ENCODE peak calls at places on chromosomes 2 and 18, in six cellular contexts. R is esophagus squamous epithelium; Y is GM23338; S is astrocyte of the spinal cord; T is cardiac fibroblast; D is CD8-positive, alpha-beta T cell. F is an unnamed sample.

GRCh38 chr2:218679119-218679518 is 7.2 kb downstream of the STK36 start:
- DNase-seq in D (no peak), S (no peak), T (peak), R (no peak), Y (no peak), F (no peak)

GRCh38 chr2:20622296-20622686 is 28.6 kb downstream of the HS1BP3 start:
- DNase-seq in S (no peak), D (no peak), T (no peak), Y (no peak), R (no peak), F (no peak)

GRCh38 chr2:55163258-55163657 is 68.8 kb downstream of the CLHC1 start:
- DNase-seq in S (peak), Y (no peak), R (no peak), D (no peak), T (peak), F (peak)

GRCh38 chr18:7872569-7872968 is 305.5 kb downstream of the PTPRM start:
- DNase-seq in T (peak), D (no peak), S (peak), R (no peak), Y (no peak), F (peak)

GRCh38 chr2:151315381-151315903 is 26.0 kb upstream of the NMI start:
- DNase-seq in Y (no peak), R (no peak), S (peak), T (peak), D (no peak), F (peak)

GRCh38 chr2:16252891-16253290 is 312.5 kb downstream of the MYCN start:
- DNase-seq in R (no peak), Y (no peak), D (no peak), S (no peak), T (no peak), F (no peak)

GRCh38 chr2:237677951-237678481 is 50.6 kb downstream of the LRRFIP1 start:
- DNase-seq in D (no peak), T (peak), R (no peak), S (peak), Y (no peak), F (peak)

GRCh38 chr2:49770919-49771318 is 616.6 kb upstream of the FSHR start:
- DNase-seq in R (no peak), S (peak), T (no peak), Y (peak), D (no peak), F (no peak)

GRCh38 chr2:227280895-227281294 is 44.2 kb upstream of the MFF start:
- DNase-seq in T (peak), Y (no peak), R (no peak), S (peak), D (no peak), F (peak)

GRCh38 chr2:58449286-58450010 is 208.3 kb upstream of the FANCL start:
- DNase-seq in D (no peak), Y (peak), R (no peak), S (no peak), T (no peak), F (no peak)

GRCh38 chr2:130791617-130791939 is 36.2 kb downstream of the AMER3 start:
- DNase-seq in Y (no peak), T (no peak), D (no peak), R (no peak), S (no peak), F (no peak)

GRCh38 chr18:28177828-28178635 is 1.1 kb upstream of the CDH2 start:
- DNase-seq in R (no peak), T (peak), Y (peak), D (no peak), S (peak), F (peak)

GRCh38 chr2:189527812-189528591 is 52.6 kb downstream of the SLC40A1 start:
- DNase-seq in T (no peak), Y (no peak), R (no peak), D (no peak), S (no peak), F (no peak)

GRCh38 chr2:81437474-81438000 is 1133.0 kb upstream of the LRRTM1 start:
- DNase-seq in Y (peak), S (no peak), D (no peak), T (no peak), R (no peak), F (no peak)

GRCh38 chr18:35089382-35089781 is 48.2 kb downstream of the MAPRE2 start:
- DNase-seq in R (no peak), T (peak), D (no peak), Y (no peak), S (no peak), F (no peak)

GRCh38 chr2:138536302-138536701 is 34.7 kb downstream of the SPOPL start:
- DNase-seq in Y (peak), D (no peak), R (no peak), S (peak), T (no peak), F (peak)

GRCh38 chr2:54185105-54185504 is 69.7 kb downstream of the ACYP2 start:
- DNase-seq in Y (no peak), S (no peak), R (no peak), D (no peak), T (no peak), F (no peak)

GRCh38 chr2:216298719-216299118 is 73.6 kb downstream of the MARCHF4 start:
- DNase-seq in R (no peak), Y (no peak), D (no peak), S (peak), T (peak), F (peak)

GRCh38 chr2:75541430-75541829 is 19.3 kb downstream of the EVA1A start:
- DNase-seq in D (no peak), S (no peak), Y (no peak), T (no peak), R (no peak), F (no peak)

GRCh38 chr2:44895061-44895460 is 46.4 kb upstream of the SIX3 start:
- DNase-seq in Y (no peak), D (no peak), R (no peak), T (peak), S (no peak), F (peak)

GRCh38 chr18:26464128-26465011 is 84.0 kb downstream of the KCTD1 start:
- DNase-seq in Y (no peak), R (no peak), T (no peak), D (no peak), S (no peak), F (no peak)

GRCh38 chr2:85353876-85354285 is 447 bp downstream of the RETSAT start:
- DNase-seq in D (no peak), Y (no peak), R (no peak), T (peak), S (peak), F (peak)

GRCh38 chr18:11581286-11581685 is 28.1 kb upstream of the SLC35G4 start:
- DNase-seq in T (no peak), R (no peak), D (no peak), Y (no peak), S (no peak), F (no peak)

GRCh38 chr2:96407919-96408550 is 72.5 kb downstream of the NCAPH start:
- DNase-seq in T (no peak), R (no peak), S (no peak), D (no peak), Y (no peak), F (no peak)

GRCh38 chr2:39673018-39673417 is 7.3 kb downstream of the TMEM178A start:
- DNase-seq in Y (no peak), D (no peak), R (no peak), T (no peak), S (no peak), F (no peak)

GRCh38 chr18:6414118-6414722 is 491 bp downstream of the L3MBTL4 start:
- DNase-seq in S (no peak), T (no peak), Y (peak), D (peak), R (no peak), F (no peak)

GRCh38 chr2:128474962-128475361 is 156.3 kb upstream of the HS6ST1 start:
- DNase-seq in T (no peak), S (no peak), R (no peak), Y (no peak), D (no peak), F (no peak)

GRCh38 chr2:235856151-235856819 is 311.9 kb downstream of the GBX2 start:
- DNase-seq in Y (no peak), S (no peak), D (no peak), R (no peak), T (peak), F (no peak)

GRCh38 chr2:146661494-146662096 is 1183.2 kb upstream of the ACVR2A start:
- DNase-seq in D (no peak), R (no peak), Y (peak), S (peak), T (peak), F (peak)

GRCh38 chr2:161090401-161090800 is 69.8 kb upstream of the TANK start:
- DNase-seq in D (peak), T (peak), Y (no peak), R (no peak), S (no peak), F (peak)

DNA sequence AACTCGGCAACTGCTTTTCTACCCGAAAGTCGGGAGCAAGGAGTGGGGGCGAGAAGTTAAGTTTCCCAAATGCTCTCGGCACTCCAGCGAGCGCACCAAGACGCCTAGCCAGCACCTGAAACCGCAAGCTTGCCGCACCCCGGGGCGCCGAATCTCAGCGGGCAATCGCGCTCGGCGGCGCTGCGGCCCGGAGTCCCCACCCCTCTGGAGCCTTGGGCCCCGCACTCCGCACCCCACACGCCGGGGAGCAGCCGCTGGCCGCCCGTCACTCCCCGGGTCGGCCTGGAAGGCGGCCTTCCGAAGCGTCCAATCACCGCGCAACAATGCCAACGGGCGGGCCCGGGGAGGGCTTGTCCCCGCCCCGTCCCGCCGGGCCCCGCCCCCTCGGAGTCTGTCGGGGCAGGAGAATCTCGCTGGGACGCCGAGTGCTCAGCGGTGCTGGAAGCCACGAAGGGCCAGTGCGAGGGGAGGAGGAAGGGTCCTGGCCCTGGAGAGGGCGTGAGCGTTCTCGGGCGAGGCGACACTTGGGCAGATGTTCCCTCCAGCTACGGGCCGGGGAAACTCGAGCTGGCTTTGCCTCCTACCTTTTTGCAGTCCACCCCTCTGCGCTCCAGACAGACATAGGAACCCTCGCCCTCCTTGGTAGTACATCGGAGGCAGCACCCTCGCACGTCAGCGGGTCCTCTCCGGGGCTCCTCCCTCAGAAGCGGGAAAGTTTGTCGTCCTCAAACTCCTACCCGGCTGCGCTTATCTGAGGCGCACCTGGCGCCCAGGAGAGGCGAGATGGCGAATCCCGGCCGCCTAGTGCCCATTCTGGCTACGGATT is 1.1 kb upstream of the ZBTB7C start:
- DNase-seq in Y (peak), R (peak), T (peak), D (peak), S (peak), F (peak)
- H3K4me3 ChIP-seq in Y (peak), R (peak), T (peak), D (peak), S (peak), F (peak)

GRCh38 chr2:10709290-10709939 is 12.0 kb upstream of the ATP6V1C2 start:
- DNase-seq in R (no peak), S (no peak), T (peak), Y (peak), D (no peak), F (peak)
- TF ChIP-seq CTCF in R (no peak), S (peak), T (peak), Y (peak), D (no peak), F (peak)

GRCh38 chr2:97905294-97905693 is 90.5 kb downstream of the TMEM131 start:
- DNase-seq in T (no peak), D (no peak), R (no peak), S (no peak), Y (no peak), F (no peak)
- H3K4me3 ChIP-seq in T (no peak), D (no peak), R (no peak), S (no peak), Y (no peak), F (no peak)

GRCh38 chr2:119208791-119209203 is 14.8 kb upstream of the STEAP3 start:
- DNase-seq in S (peak), T (peak), Y (no peak), R (no peak), D (no peak), F (no peak)
- TF ChIP-seq CTCF in S (peak), T (no peak), Y (no peak), R (no peak), D (no peak), F (no peak)

F was measured in fibroblast of the aortic adventitia.